ENCODE peak calls at places on chromosome 20, in seven cellular contexts. M is left lung; H is effector memory CD4-positive, alpha-beta T cell; B is fibroblast of lung; Q is tibial artery; V is lower lobe of right lung; S is keratinocyte. E is an unnamed sample. For H3K4me1, the result is how much of the 10 kb centered on the place peaks cover.

GRCh38 chr20:13458860-13459451 is 179.8 kb downstream of the TASP1 start:
- DNase-seq in M (no peak), H (no peak), B (peak), Q (no peak), V (no peak), S (no peak), E (peak)

GRCh38 chr20:17610566-17611289 is 40.9 kb downstream of the DSTN start:
- DNase-seq in M (no peak), H (peak), B (no peak), Q (peak), V (peak), S (no peak), E (no peak)

GRCh38 chr20:1894951-1895673 is at the start of gene SIRPA:
- DNase-seq in M (peak), H (no peak), B (peak), Q (peak), V (peak), S (no peak), E (peak)

GRCh38 chr20:54234991-54235390 is 27.1 kb downstream of the PFDN4 start:
- DNase-seq in M (no peak), H (no peak), B (no peak), Q (no peak), V (no peak), S (no peak), E (no peak)

GRCh38 chr20:54629632-54630031 is 154.2 kb downstream of the DOK5 start:
- DNase-seq in M (no peak), H (no peak), B (no peak), Q (no peak), V (no peak), S (no peak), E (no peak)

GRCh38 chr20:4067600-4068261 is 52.4 kb upstream of the RNF24 start:
- DNase-seq in M (no peak), H (no peak), B (peak), Q (peak), V (no peak), S (no peak), E (no peak)

GRCh38 chr20:11376406-11376805 is 541.3 kb upstream of the BTBD3 start:
- DNase-seq in M (no peak), H (no peak), B (peak), Q (no peak), V (no peak), S (no peak), E (no peak)

GRCh38 chr20:10492065-10492464 is 57.0 kb downstream of the SLX4IP start:
- DNase-seq in M (no peak), H (no peak), B (peak), Q (no peak), V (no peak), S (no peak), E (no peak)

GRCh38 chr20:7346026-7346425 is 578.5 kb downstream of the BMP2 start:
- DNase-seq in M (no peak), H (no peak), B (no peak), Q (no peak), V (no peak), S (no peak), E (no peak)

GRCh38 chr20:46801003-46801702 is 91.7 kb downstream of the SLC2A10 start:
- DNase-seq in M (no peak), H (no peak), B (no peak), Q (no peak), V (no peak), S (no peak), E (no peak)

GRCh38 chr20:55456316-55456940 is 548.9 kb downstream of the CBLN4 start:
- DNase-seq in M (no peak), H (no peak), B (no peak), Q (no peak), V (no peak), S (no peak), E (no peak)

GRCh38 chr20:18754030-18754659 is 59.4 kb upstream of the SCP2D1 start:
- DNase-seq in M (no peak), H (no peak), B (no peak), Q (no peak), V (no peak), S (no peak), E (no peak)

GRCh38 chr20:48787861-48788375 is 39.9 kb downstream of the PREX1 start:
- DNase-seq in M (no peak), H (no peak), B (peak), Q (no peak), V (no peak), S (no peak), E (peak)

GRCh38 chr20:26276811-26277210 is 580.2 kb upstream of the ZNF337 start:
- DNase-seq in M (no peak), H (no peak), B (no peak), Q (no peak), V (no peak), S (no peak), E (no peak)

GRCh38 chr20:46631212-46631869 is 19.9 kb downstream of the SLC13A3 start:
- DNase-seq in M (peak), H (no peak), B (peak), Q (no peak), V (peak), S (no peak), E (no peak)

GRCh38 chr20:33600414-33600813 is 61.7 kb upstream of the C20orf144 start:
- DNase-seq in M (no peak), H (no peak), B (no peak), Q (no peak), V (no peak), S (no peak), E (no peak)

GRCh38 chr20:33601861-33602260 is 60.3 kb upstream of the C20orf144 start:
- DNase-seq in M (no peak), H (no peak), B (no peak), Q (no peak), V (no peak), S (no peak), E (no peak)

GRCh38 chr20:33604084-33604990 is 57.8 kb upstream of the C20orf144 start:
- DNase-seq in M (no peak), H (no peak), B (peak), Q (no peak), V (no peak), S (no peak), E (no peak)

GRCh38 chr20:33602826-33603590 is 59.1 kb upstream of the C20orf144 start:
- DNase-seq in M (no peak), H (no peak), B (no peak), Q (no peak), V (no peak), S (no peak), E (no peak)

DNA sequence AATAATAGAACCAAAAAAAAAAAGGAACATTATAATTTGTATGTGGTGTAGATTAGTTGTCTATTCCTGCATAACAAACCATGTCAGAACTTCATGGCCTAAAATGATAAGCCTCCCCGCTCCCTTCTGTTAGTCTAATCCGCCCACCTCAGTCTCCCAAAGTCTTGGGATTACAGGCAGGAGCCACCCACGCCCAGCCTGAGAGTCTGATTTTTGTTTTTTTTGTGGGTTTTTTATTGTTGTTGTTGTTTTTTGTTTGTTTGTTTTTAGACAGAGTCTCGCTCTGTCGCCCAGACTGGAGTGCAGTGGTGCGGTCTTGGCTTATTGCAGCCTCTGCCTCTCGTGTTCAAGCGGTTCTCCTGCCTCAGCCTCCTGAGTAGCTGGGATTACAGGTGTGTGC is 61.1 kb upstream of the C20orf144 start:
- DNase-seq in M (no peak), H (no peak), B (no peak), Q (no peak), V (no peak), S (no peak), E (no peak)
- H3K4me1 ChIP-seq in M (under half), H (under half), B (under half), Q (under half), V (under half), S (under half), E (under half)

DNA sequence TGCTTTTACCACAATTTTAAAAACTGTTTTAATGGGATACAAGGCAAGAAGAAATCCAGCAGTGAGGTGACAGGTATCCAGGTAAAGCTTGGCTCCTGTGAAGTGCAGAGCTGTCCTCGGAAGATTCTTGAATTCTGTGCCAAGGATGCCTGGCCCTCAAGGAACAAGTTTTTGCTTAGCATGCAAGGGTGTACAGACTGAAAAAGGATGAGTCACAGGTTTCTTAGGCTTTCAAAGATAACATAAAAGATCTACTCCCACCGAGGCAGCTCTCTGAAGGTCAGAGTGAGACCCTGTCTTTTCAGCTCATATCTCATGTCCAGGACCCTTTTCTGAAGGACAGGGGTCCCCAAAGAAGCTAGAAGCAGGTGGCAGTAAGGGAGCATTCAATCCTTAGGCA is 83.3 kb downstream of the CHD6 start:
- DNase-seq in M (no peak), H (no peak), B (peak), Q (no peak), V (no peak), S (no peak), E (no peak)
- H3K4me3 ChIP-seq in M (no peak), H (no peak), B (no peak), Q (no peak), V (no peak), S (no peak), E (no peak)

DNA sequence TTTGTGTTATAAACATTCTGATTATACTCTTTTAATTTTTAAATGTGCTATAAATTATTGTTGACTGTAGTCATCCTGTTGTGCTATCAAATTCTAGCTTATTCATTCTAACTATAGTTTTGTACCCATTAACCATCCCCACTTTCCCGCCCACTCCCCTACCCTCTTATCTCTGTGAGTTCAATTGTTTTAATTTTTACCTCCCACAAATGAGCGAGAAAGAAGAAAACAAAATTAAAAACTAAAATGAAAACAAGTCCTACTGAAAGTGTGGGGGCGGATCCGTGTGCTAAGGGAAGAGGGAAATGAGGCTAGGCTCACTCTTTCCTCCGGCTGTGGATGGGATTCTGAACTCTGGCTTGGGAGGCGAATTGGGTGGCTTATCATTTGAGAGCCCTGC is 6.6 kb upstream of the ZNF831 start:
- DNase-seq in M (no peak), H (no peak), B (no peak), Q (no peak), V (no peak), S (no peak), E (no peak)
- H3K4me1 ChIP-seq in M (under half), H (half or more), B (under half), Q (under half), V (under half), S (under half), E (under half)

DNA sequence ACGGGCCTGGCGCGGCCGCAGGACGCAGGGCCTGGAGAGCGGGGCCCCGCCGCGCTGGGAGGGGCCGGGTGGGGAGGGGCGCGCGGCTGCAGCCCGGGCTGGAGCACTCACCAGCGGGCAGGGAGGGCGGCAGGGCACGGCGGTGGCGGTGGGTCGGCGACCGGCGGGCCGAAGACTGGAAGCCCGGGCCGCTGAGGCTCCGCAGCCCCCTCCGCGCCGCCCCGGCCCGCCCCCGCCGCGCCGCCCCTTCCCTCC is at the start of gene GATA5:
- DNase-seq in M (no peak), H (no peak), B (no peak), Q (no peak), V (no peak), S (no peak), E (no peak)
- H3K4me3 ChIP-seq in M (peak), H (no peak), B (no peak), Q (peak), V (peak), S (no peak), E (no peak)

GRCh38 chr20:51398083-51398482 is 144.4 kb downstream of the NFATC2 start:
- DNase-seq in M (no peak), H (no peak), B (no peak), Q (no peak), V (no peak), S (no peak), E (no peak)
- H3K4me1 ChIP-seq in M (under half), H (half or more), B (under half), Q (under half), V (under half), S (under half), E (under half)

E was measured in A673.